ENCODE peak calls at places on chromosome 22, in nine cellular contexts. P is fibroblast of pulmonary artery, V is bronchial epithelial cell, Z is astrocyte of the cerebellum, S is mucosa of descending colon, W is cardiac fibroblast, R is epithelial cell of proximal tubule, U is fibroblast of mammary gland, T is WERI-Rb-1. M is an unnamed sample.
A peak's percentile ranks its signal among the peaks of the same experiment; 100 is the strongest.

GRCh38 chr22:29269230-29269604 is 1.1 kb downstream of the EWSR1 start:
- DNase-seq in P (no peak), V (no peak), Z (no peak), S (no peak), W (peak; percentile 13), R (no peak), U (no peak), T (no peak), M (no peak)

GRCh38 chr22:45208993-45209838 is 31.5 kb downstream of the KIAA0930 start:
- DNase-seq in P (peak; percentile 64), V (peak; percentile 49), Z (no peak), S (peak; percentile 60), W (peak; percentile 77), R (no peak), U (peak; percentile 93), T (peak; percentile 34), M (no peak)

GRCh38 chr22:48492371-48493320 is 1335.0 kb downstream of the BRD1 start:
- DNase-seq in P (peak; percentile 76), V (peak; percentile 46), Z (peak; percentile 76), S (no peak), W (peak; percentile 73), R (peak; percentile 2), U (peak; percentile 59), T (peak; percentile 80), M (peak; percentile 1)

GRCh38 chr22:46043339-46043738 is 66.4 kb upstream of the WNT7B start:
- DNase-seq in P (no peak), V (no peak), Z (no peak), S (no peak), W (no peak), R (no peak), U (peak; percentile 16), T (no peak), M (no peak)

GRCh38 chr22:42915980-42916765 is 59.1 kb upstream of the ARFGAP3 start:
- DNase-seq in P (no peak), V (no peak), Z (no peak), S (no peak), W (no peak), R (no peak), U (no peak), T (no peak), M (no peak)

GRCh38 chr22:39244496-39245129 is at the start of gene PDGFB:
- DNase-seq in P (peak; percentile 48), V (no peak), Z (no peak), S (no peak), W (peak; percentile 51), R (no peak), U (no peak), T (no peak), M (no peak)

GRCh38 chr22:29306830-29307657 is 594 bp downstream of the GAS2L1 start:
- DNase-seq in P (peak; percentile 73), V (peak; percentile 36), Z (no peak), S (peak; percentile 84), W (peak; percentile 70), R (no peak), U (peak; percentile 56), T (peak; percentile 85), M (no peak)

GRCh38 chr22:27438271-27438980 is 363.1 kb downstream of the MN1 start:
- DNase-seq in P (no peak), V (no peak), Z (no peak), S (no peak), W (peak; percentile 31), R (no peak), U (no peak), T (peak; percentile 92), M (no peak)

GRCh38 chr22:20542055-20542454 is 34.6 kb downstream of the MED15 start:
- DNase-seq in P (no peak), V (no peak), Z (no peak), S (no peak), W (no peak), R (no peak), U (no peak), T (no peak), M (no peak)

GRCh38 chr22:47052236-47053012 is 290.0 kb downstream of the TBC1D22A start:
- DNase-seq in P (no peak), V (no peak), Z (no peak), S (no peak), W (no peak), R (no peak), U (no peak), T (no peak), M (no peak)

GRCh38 chr22:30390974-30391691 is 3.9 kb upstream of the RNF215 start:
- DNase-seq in P (peak; percentile 80), V (peak; percentile 61), Z (peak; percentile 31), S (peak; percentile 73), W (peak; percentile 78), R (peak; percentile 23), U (peak; percentile 73), T (peak; percentile 82), M (peak; percentile 15)

GRCh38 chr22:19884954-19885751 is 30.5 kb upstream of the GNB1L start:
- DNase-seq in P (no peak), V (no peak), Z (no peak), S (peak; percentile 44), W (no peak), R (no peak), U (no peak), T (no peak), M (no peak)

GRCh38 chr22:42187646-42188045 is 57.0 kb upstream of the CYP2D6 start:
- DNase-seq in P (no peak), V (no peak), Z (no peak), S (no peak), W (no peak), R (no peak), U (no peak), T (no peak), M (no peak)

DNA sequence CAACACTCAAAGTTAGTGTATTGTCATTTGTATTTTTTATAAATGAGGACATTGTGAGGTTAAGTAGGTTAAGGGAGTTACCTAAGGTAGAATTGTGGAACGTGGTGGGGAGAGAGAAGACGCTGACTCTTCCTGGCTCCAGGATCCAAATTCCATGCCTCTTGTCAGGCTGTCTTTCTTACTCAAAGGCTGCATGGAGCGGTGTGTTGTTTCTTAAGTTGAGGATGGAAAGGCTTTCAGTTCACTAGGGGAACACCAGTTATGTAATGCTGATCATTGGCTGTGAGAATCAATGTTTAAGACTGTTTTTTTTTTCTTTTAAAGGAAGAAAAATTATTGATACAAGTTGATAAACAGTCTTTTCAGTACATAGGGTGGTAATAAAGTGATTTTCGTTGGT is 2.9 kb downstream of the UBE2L3 start:
- DNase-seq in P (no peak), V (no peak), Z (no peak), S (no peak), W (no peak), R (no peak), U (no peak), T (no peak), M (no peak)
- H3K4me3 ChIP-seq in P (no peak overlapping the region), V (no peak overlapping the region), Z (no peak overlapping the region), S (no peak overlapping the region), W (no peak overlapping the region), R (no peak overlapping the region), U (no peak overlapping the region), T (no peak overlapping the region), M (no peak overlapping the region)

GRCh38 chr22:37199839-37200161 is 11.8 kb upstream of the C1QTNF6 start:
- DNase-seq in P (no peak), V (peak; percentile 21), Z (no peak), S (no peak), W (no peak), R (no peak), U (no peak), T (no peak), M (no peak)
- TF ChIP-seq CTCF in P (no peak), V (no peak), Z (no peak), S (no peak), W (no peak), R (no peak), U (no peak), T (no peak), M (no peak)

GRCh38 chr22:35835267-35835997 is 117.8 kb downstream of the APOL5 start:
- DNase-seq in P (peak; percentile 65), V (peak; percentile 82), Z (no peak), S (no peak), W (peak; percentile 75), R (no peak), U (peak; percentile 79), T (no peak), M (no peak)

GRCh38 chr22:35839811-35840739 is 122.4 kb downstream of the APOL5 start:
- DNase-seq in P (peak; percentile 98), V (peak; percentile 94), Z (peak; percentile 87), S (peak; percentile 87), W (peak; percentile 98), R (no peak), U (peak; percentile 98), T (peak; percentile 96), M (peak; percentile 82)

GRCh38 chr22:35838849-35839646 is 121.4 kb downstream of the APOL5 start:
- DNase-seq in P (peak; percentile 80), V (peak; percentile 64), Z (peak; percentile 54), S (no peak), W (peak; percentile 84), R (no peak), U (peak; percentile 82), T (peak; percentile 53), M (no peak)

GRCh38 chr22:35835998-35836691 is 118.5 kb downstream of the APOL5 start:
- DNase-seq in P (peak; percentile 90), V (peak; percentile 86), Z (peak; percentile 83), S (no peak), W (peak; percentile 85), R (no peak), U (peak; percentile 96), T (no peak), M (peak; percentile 72)

GRCh38 chr22:35837328-35837727 is 119.7 kb downstream of the APOL5 start:
- DNase-seq in P (peak; percentile 27), V (no peak), Z (no peak), S (no peak), W (peak; percentile 18), R (no peak), U (no peak), T (no peak), M (no peak)
- H3K4me3 ChIP-seq in P (peak overlapping the region; percentile 74), V (no peak overlapping the region), Z (peak overlapping the region; percentile 58), S (no peak overlapping the region), W (peak overlapping the region; percentile 31), R (peak overlapping the region; percentile 67), U (peak overlapping the region; percentile 86), T (no peak overlapping the region), M (peak overlapping the region; percentile 71)

GRCh38 chr22:49548356-49549202 is 279.1 kb downstream of the BRD1 start:
- DNase-seq in P (no peak), V (no peak), Z (no peak), S (no peak), W (no peak), R (no peak), U (no peak), T (peak; percentile 43), M (no peak)
- TF ChIP-seq CTCF in P (no peak), V (no peak), Z (no peak), S (no peak), W (no peak), R (no peak), U (no peak), T (peak; percentile 62), M (no peak)

GRCh38 chr22:44131989-44132685 is 48.6 kb upstream of the PARVG start:
- DNase-seq in P (no peak), V (no peak), Z (no peak), S (no peak), W (no peak), R (no peak), U (no peak), T (no peak), M (no peak)
- H3K4me3 ChIP-seq in P (no peak overlapping the region), V (no peak overlapping the region), Z (no peak overlapping the region), S (no peak overlapping the region), W (no peak overlapping the region), R (no peak overlapping the region), U (no peak overlapping the region), T (no peak overlapping the region), M (no peak overlapping the region)

M was measured in BJ.